ENCODE peak calls at places on chromosomes 11 and 22, in four cellular contexts. D is K562, Z is WTC11, B is HepG2. S is an unnamed sample.

GRCh38 chr11:70128435-70128906 is 50.4 kb downstream of the ANO1 start:
- DNase-seq in Z (peak; percentile 47), D (no peak), B (peak; percentile 14), S (no peak)

GRCh38 chr22:49228431-49229037 is 599.1 kb downstream of the BRD1 start:
- DNase-seq in B (no peak), Z (no peak), D (no peak), S (no peak)

GRCh38 chr11:35305670-35306382 is 113.5 kb downstream of the SLC1A2 start:
- DNase-seq in Z (peak; percentile 65), D (peak; percentile 63), B (peak; percentile 12), S (peak; percentile 63)

GRCh38 chr22:26648011-26648497 is 9.3 kb upstream of the MIAT start:
- DNase-seq in B (no peak), D (no peak), Z (peak; percentile 72), S (peak; percentile 39)

GRCh38 chr11:75924966-75925784 is 110.2 kb downstream of the UVRAG start:
- DNase-seq in Z (no peak), D (no peak), B (no peak), S (no peak)

GRCh38 chr22:39175127-39176066 is 22.9 kb upstream of the CBX7 start:
- DNase-seq in B (no peak), D (no peak), Z (no peak), S (no peak)

GRCh38 chr11:46669606-46670243 is 30.7 kb downstream of the ARHGAP1 start:
- DNase-seq in Z (no peak), B (peak; percentile 23), D (peak; percentile 49), S (peak; percentile 49)

GRCh38 chr11:44826922-44827643 is 100.3 kb downstream of the TSPAN18 start:
- DNase-seq in Z (no peak), D (no peak), B (no peak), S (no peak)

GRCh38 chr11:66951927-66952337 is 6.3 kb downstream of the PC start:
- DNase-seq in B (no peak), Z (no peak), D (no peak), S (peak; percentile 91)

GRCh38 chr11:119111361-119111925 is 4.3 kb downstream of the C2CD2L start:
- DNase-seq in Z (no peak), B (no peak), D (no peak), S (no peak)

DNA sequence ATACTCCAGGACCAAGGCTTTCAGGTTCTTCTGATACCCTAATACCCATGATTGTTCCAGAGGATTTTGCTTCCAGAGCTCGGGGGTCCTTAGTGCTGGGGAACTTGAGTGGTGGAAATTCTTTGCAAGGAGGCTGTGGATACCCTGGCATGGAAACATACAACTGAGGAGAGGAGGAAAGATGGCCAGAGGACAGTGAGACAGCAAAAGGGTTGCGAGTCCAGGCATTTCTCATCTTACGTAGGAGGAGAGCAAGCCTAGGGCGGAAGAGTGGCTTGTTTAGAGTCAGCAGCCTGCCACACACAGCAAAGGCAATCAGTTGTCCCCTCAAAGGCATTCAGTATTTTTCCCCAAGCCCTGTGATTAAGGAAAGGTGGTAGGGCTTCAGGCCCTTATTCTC is 73.5 kb downstream of the ADM start:
- DNase-seq in Z (no peak), D (no peak), B (no peak), S (no peak)
- TF ChIP-seq FOXJ3 in Z (no peak), D (no peak), B (no peak), S (no peak)

GRCh38 chr11:2314136-2314524 is 12.3 kb downstream of the TSPAN32 start:
- DNase-seq in Z (no peak), D (no peak), B (no peak), S (no peak)
- TF ChIP-seq FOXJ3 in Z (no peak), D (no peak), B (no peak), S (no peak)

GRCh38 chr22:42645938-42646568 is 3.1 kb downstream of the CYB5R3 start:
- DNase-seq in B (no peak), Z (no peak), D (no peak), S (no peak)
- TF ChIP-seq FOXJ3 in B (no peak), Z (no peak), D (no peak), S (no peak)

GRCh38 chr11:116202922-116203321 is 569.9 kb downstream of the BUD13 start:
- DNase-seq in Z (no peak), D (no peak), B (no peak), S (no peak)
- TF ChIP-seq FOXJ3 in Z (no peak), D (no peak), B (no peak), S (no peak)

DNA sequence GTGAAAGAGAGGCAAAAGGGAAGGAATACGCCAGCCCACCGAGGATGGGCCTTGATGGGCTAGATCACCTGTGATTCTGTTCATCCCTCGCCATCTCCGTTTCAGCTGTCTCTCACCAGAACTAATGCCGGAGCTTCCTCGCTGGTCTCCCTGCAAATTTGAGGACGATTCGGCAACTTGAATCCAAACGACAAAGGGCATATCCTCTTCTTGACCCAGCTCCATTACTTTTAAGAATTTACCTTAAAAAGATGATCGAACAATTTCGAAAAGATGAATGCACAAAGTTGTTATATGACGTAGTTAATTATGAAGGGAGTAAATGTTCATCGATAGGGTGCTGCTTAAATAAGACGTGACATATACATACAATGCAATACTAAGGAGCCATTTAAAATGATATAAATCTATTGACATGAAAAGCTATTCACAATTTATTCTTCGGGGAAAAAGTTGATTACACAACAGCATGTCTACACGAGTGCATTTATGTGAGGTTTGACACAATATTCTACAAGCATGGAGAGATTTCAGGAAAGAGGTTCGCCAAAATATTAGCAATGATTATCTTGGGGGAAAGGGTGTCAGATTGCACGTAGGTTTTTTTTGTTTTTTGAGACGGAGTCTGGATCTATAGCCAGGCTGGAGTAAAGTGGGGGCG is 937 bp upstream of the FAM168A start:
- DNase-seq in B (no peak), D (no peak), Z (no peak), S (no peak)
- TF ChIP-seq FOXJ3 in B (no peak), D (no peak), Z (no peak), S (no peak)

DNA sequence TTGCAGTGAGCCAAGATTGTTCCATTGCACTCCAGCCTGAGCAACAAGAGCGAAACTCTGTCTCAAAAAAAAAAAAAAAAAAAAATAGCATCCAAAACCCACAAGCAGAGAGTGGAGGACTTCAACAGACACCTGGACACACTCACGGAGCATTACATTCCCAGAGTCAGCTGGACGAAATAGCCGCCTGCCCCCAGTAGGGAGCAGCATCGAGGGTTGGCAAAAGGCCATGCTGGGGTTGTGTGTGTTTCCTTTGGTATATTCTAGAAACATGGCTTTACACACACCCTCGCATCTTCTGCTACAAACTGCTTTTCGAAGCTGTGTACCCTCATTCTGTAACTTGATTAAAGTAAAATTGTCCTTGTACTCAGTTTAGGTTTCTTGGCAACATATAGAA is 5.3 kb downstream of the ADA2 start:
- DNase-seq in D (peak; percentile 61), B (peak; percentile 21), Z (peak; percentile 72), S (no peak)
- TF ChIP-seq FOXJ3 in D (no peak), B (no peak), Z (no peak), S (no peak)

DNA sequence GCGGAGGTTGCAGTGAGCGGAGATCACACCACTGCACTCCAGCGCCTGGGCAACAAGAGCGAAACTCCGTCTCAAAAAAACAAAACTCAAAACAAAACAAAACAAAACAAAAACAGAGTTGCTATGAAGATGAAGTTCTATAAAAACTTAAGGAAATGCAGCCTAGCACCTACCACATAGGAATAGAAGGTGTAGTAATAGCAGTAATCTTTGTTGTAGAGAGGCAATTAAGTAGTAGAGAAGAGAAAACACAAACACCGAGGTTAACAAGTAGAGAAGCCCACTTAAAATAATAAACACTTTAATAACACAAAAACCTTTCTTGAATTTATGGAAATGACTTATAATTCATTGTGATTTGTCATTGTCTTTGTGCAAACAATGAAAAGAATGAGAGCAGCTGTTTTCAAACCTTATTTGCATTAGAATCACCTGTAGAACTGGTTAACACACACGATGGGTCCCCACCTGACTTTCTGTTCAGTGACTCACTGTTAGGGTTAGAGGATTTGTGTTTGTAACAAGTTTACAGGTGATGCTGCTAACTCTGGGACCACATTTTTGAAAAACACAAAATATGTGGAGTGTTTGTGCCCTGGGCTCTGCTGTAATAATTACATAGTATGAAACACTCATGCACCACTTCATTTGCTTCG is 43.1 kb downstream of the TYR start:
- DNase-seq in Z (no peak), D (no peak), B (no peak), S (no peak)
- TF ChIP-seq FOXJ3 in Z (no peak), D (no peak), B (no peak), S (no peak)

GRCh38 chr22:31911565-31912401 is 32.6 kb upstream of the YWHAH start:
- DNase-seq in D (peak; percentile 37), Z (no peak), B (peak; percentile 93), S (no peak)
- TF ChIP-seq FOXJ3 in D (no peak), Z (no peak), B (no peak), S (no peak)